ENCODE peak calls at places on chromosomes 13 and 19, in six cellular contexts. J, G, D, Y, V and P are unnamed samples.

GRCh38 chr19:4361152-4362037 is 18.0 kb downstream of the MPND start:
- DNase-seq in V (peak; percentile 54), Y (no peak), D (no peak), J (no peak), G (no peak), P (peak; percentile 67)

GRCh38 chr19:48290341-48290922 is 20.6 kb downstream of the ZNF114 start:
- DNase-seq in Y (no peak), J (no peak), V (peak; percentile 57), D (no peak), G (no peak), P (no peak)

GRCh38 chr19:30236006-30236405 is 136.2 kb upstream of the ZNF536 start:
- DNase-seq in D (no peak), J (no peak), Y (no peak), G (no peak), V (no peak), P (no peak)

GRCh38 chr13:21583496-21583895 is 20.5 kb downstream of the MICU2 start:
- DNase-seq in Y (no peak), J (no peak), V (no peak), G (no peak), D (no peak), P (no peak)

GRCh38 chr19:5627395-5627904 is 4.6 kb downstream of the SAFB start:
- DNase-seq in D (peak; percentile 48), Y (no peak), V (peak; percentile 49), G (peak; percentile 39), J (peak; percentile 50), P (no peak)

GRCh38 chr13:32600891-32601290 is 14.6 kb downstream of the PDS5B start:
- DNase-seq in G (no peak), D (no peak), J (no peak), V (no peak), Y (no peak), P (no peak)

GRCh38 chr13:102769679-102770078 is 3.9 kb downstream of the TEX30 start:
- DNase-seq in J (no peak), Y (no peak), G (no peak), V (no peak), D (no peak), P (no peak)

GRCh38 chr13:34347784-34348573 is 530.0 kb downstream of the RFC3 start:
- DNase-seq in J (peak; percentile 21), V (no peak), G (peak; percentile 63), Y (no peak), D (no peak), P (no peak)

GRCh38 chr19:8926341-8926740 is 83.9 kb downstream of the MUC16 start:
- DNase-seq in Y (no peak), D (no peak), V (no peak), G (no peak), J (no peak), P (no peak)

GRCh38 chr19:42206871-42207755 is 10.4 kb downstream of the DEDD2 start:
- DNase-seq in D (no peak), J (peak; percentile 57), G (no peak), V (peak; percentile 54), Y (no peak), P (no peak)

GRCh38 chr19:17775991-17776803 is 18.7 kb upstream of the B3GNT3 start:
- DNase-seq in V (no peak), J (no peak), G (no peak), D (peak; percentile 80), Y (no peak), P (no peak)

GRCh38 chr19:10835089-10835753 is 791 bp downstream of the TMED1 start:
- DNase-seq in G (peak; percentile 100), J (no peak), V (no peak), D (no peak), Y (no peak), P (no peak)

GRCh38 chr13:113856716-113857065 is 7.2 kb downstream of the GAS6 start:
- DNase-seq in G (peak; percentile 57), J (peak; percentile 55), Y (peak; percentile 51), D (no peak), V (no peak), P (peak; percentile 61)

GRCh38 chr13:79869326-79869725 is 388.4 kb downstream of the NDFIP2 start:
- DNase-seq in V (no peak), D (no peak), Y (no peak), J (no peak), G (no peak), P (no peak)

GRCh38 chr19:39444598-39445257 is 654 bp upstream of the SUPT5H start:
- DNase-seq in V (no peak), Y (no peak), G (no peak), J (no peak), D (no peak), P (no peak)

GRCh38 chr13:101049166-101049850 is 367.0 kb downstream of the NALCN start:
- DNase-seq in G (no peak), Y (no peak), J (no peak), D (no peak), V (no peak), P (no peak)

GRCh38 chr19:4069331-4069959 is 2.7 kb upstream of the ZBTB7A start:
- DNase-seq in Y (no peak), V (no peak), G (no peak), J (peak; percentile 62), D (no peak), P (no peak)

GRCh38 chr19:55340144-55340783 is 588 bp downstream of the KMT5C start:
- DNase-seq in D (no peak), G (no peak), V (peak; percentile 38), J (peak; percentile 46), Y (no peak), P (peak; percentile 79)

GRCh38 chr13:48654511-48654910 is 782 bp downstream of the CYSLTR2 start:
- DNase-seq in Y (no peak), D (no peak), V (no peak), G (no peak), J (no peak), P (no peak)

GRCh38 chr19:35236638-35237400 is 8.3 kb upstream of the FAM187B start:
- DNase-seq in Y (no peak), G (no peak), J (peak; percentile 28), D (no peak), V (no peak), P (no peak)

GRCh38 chr19:16038196-16038695 is 38.0 kb upstream of the TPM4 start:
- DNase-seq in J (no peak), D (no peak), V (no peak), Y (no peak), G (no peak), P (no peak)

GRCh38 chr13:94006271-94006670 is 473.2 kb downstream of the DCT start:
- DNase-seq in J (no peak), Y (no peak), G (no peak), V (no peak), D (no peak), P (no peak)

GRCh38 chr19:29837448-29837961 is 25.7 kb downstream of the CCNE1 start:
- DNase-seq in Y (no peak), V (no peak), J (no peak), G (no peak), D (peak; percentile 84), P (peak; percentile 40)

GRCh38 chr13:64958106-64958505 is 2272.0 kb downstream of the PCDH9 start:
- DNase-seq in D (no peak), G (no peak), J (no peak), V (no peak), Y (no peak), P (no peak)

GRCh38 chr19:6103217-6103644 is 7.1 kb downstream of the RFX2 start:
- DNase-seq in J (peak; percentile 56), Y (peak; percentile 76), D (no peak), G (peak; percentile 85), V (no peak), P (no peak)

GRCh38 chr19:36128392-36128736 is 11.5 kb upstream of the CAPNS1 start:
- DNase-seq in Y (no peak), D (no peak), J (peak; percentile 64), G (no peak), V (peak; percentile 33), P (no peak)

GRCh38 chr13:73984201-73984600 is 150.0 kb downstream of the KLF12 start:
- DNase-seq in Y (no peak), G (no peak), D (no peak), J (no peak), V (no peak), P (no peak)

GRCh38 chr19:1069009-1069779 is 2.2 kb downstream of the ARHGAP45 start:
- DNase-seq in V (no peak), J (peak; percentile 82), Y (no peak), G (peak; percentile 74), D (no peak), P (no peak)

GRCh38 chr13:29925457-29925856 is 75.0 kb upstream of the UBL3 start:
- DNase-seq in D (no peak), Y (peak; percentile 72), G (peak; percentile 91), J (peak; percentile 70), V (no peak), P (peak; percentile 92)

GRCh38 chr13:31274345-31274870 is 74.6 kb downstream of the B3GLCT start:
- DNase-seq in Y (no peak), J (no peak), D (no peak), V (no peak), G (no peak), P (no peak)

DNA sequence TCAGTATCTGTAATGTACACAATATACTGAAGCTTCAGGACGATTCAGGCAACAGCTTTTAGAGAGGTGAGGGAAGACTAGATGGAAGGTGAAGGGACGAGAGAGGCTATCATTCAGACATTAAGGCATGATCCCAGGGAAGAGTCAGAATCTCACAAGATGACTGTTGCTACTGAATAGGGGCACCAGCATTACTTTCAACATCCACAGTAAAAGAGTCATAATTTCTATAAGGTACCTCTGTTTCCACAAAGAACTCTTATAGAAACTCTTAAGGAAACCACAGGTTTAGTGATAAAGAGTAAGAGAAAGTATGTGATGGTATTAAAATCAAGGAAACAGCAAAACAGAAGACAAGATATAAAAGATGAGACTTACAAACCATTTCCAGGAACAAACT is 23.0 kb downstream of the LCP1 start:
- DNase-seq in D (no peak), Y (no peak), J (no peak), G (no peak), V (no peak), P (no peak)
- TF ChIP-seq POLR2A in D (no peak), Y (no peak), J (no peak), G (no peak), V (no peak), P (no peak)

DNA sequence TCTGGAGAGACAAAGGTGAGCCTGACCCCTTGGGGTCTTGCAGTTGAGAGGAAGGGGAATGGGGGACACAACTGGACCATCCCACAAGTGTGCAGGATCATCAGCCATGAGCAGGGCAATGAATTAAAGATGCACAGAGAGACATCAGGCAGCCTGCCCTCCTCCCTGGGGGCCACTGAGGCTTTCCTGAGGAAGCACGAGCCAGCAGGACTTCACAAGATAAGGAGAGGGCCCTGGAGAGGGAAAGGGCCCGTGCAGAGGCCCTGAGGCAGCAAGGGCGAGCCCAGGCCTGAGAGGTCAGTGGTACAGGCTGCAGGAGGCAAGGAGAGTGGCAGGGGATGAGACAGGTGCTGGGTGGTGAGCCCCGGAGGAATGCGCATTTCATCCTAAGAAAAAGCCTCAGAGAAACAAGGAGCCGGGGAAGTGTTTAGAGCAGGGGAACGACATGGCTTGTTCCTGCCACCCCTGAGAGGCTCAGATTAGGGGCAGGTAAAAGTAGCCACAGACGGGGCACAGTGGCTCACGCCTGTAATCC is 9.0 kb upstream of the PRKD2 start:
- DNase-seq in G (no peak), J (no peak), D (no peak), V (no peak), Y (no peak), P (no peak)
- TF ChIP-seq POLR2AphosphoS5 in G (no peak), J (no peak), D (no peak), V (no peak), Y (no peak), P (no peak)

GRCh38 chr13:42049454-42049780 is 969 bp downstream of the DGKH start:
- DNase-seq in Y (no peak), D (peak; percentile 8), V (no peak), J (no peak), G (no peak), P (no peak)
- H3K4me1 ChIP-seq in Y (no peaks in the 10 kb centered on the region), D (no peaks in the 10 kb centered on the region), V (peaks cover 3% of the 10 kb centered on the region), J (no peaks in the 10 kb centered on the region), G (peaks cover 31% of the 10 kb centered on the region), P (peaks cover 17% of the 10 kb centered on the region)

GRCh38 chr13:46604226-46604968 is 51.4 kb downstream of the LRCH1 start:
- DNase-seq in J (no peak), D (no peak), G (no peak), V (no peak), Y (no peak), P (no peak)
- TF ChIP-seq POLR2A in J (no peak), D (no peak), G (no peak), V (no peak), Y (no peak), P (no peak)